ENCODE peak calls at places on chromosomes 4 and X, in six cellular contexts. Y is spleen, A is prostate gland, R is sigmoid colon, T is H1, Z is upper lobe of left lung. V is an unnamed sample.

GRCh38 chrX:57821703-57822375 is 88.4 kb downstream of the ZXDA start:
- DNase-seq in Y (no peak), A (peak), R (no peak), T (no peak), Z (no peak), V (peak)

GRCh38 chrX:5236096-5236495 is 992.6 kb downstream of the NLGN4X start:
- DNase-seq in Y (no peak), A (no peak), R (no peak), T (no peak), Z (peak), V (no peak)

GRCh38 chr4:15457401-15458201 is 12.1 kb upstream of the CC2D2A start:
- DNase-seq in Y (no peak), A (no peak), R (no peak), T (no peak), Z (no peak), V (no peak)

GRCh38 chr4:110501826-110502225 is 25.9 kb downstream of the ENPEP start:
- DNase-seq in Y (no peak), A (no peak), R (no peak), T (no peak), Z (no peak), V (no peak)

GRCh38 chr4:153432971-153433752 is 33.0 kb upstream of the TMEM131L start:
- DNase-seq in Y (peak), A (peak), R (peak), T (peak), Z (peak), V (peak)

GRCh38 chrX:87299563-87300160 is 217.9 kb upstream of the KLHL4 start:
- DNase-seq in Y (no peak), A (no peak), R (no peak), T (no peak), Z (no peak), V (no peak)

GRCh38 chr4:6740347-6740746 is 24.4 kb downstream of the BLOC1S4 start:
- DNase-seq in Y (no peak), A (no peak), R (no peak), T (no peak), Z (no peak), V (no peak)

GRCh38 chrX:36908801-36909403 is 99.3 kb upstream of the FAM47C start:
- DNase-seq in Y (no peak), A (no peak), R (no peak), T (no peak), Z (no peak), V (no peak)

GRCh38 chr4:56505269-56506109 is at the start of gene ARL9:
- DNase-seq in Y (peak), A (peak), R (peak), T (peak), Z (peak), V (peak)

GRCh38 chr4:185682236-185682635 is 129.8 kb downstream of the SORBS2 start:
- DNase-seq in Y (no peak), A (no peak), R (no peak), T (no peak), Z (no peak), V (no peak)

GRCh38 chrX:107773906-107774435 is 1.6 kb downstream of the TSC22D3 start:
- DNase-seq in Y (no peak), A (no peak), R (no peak), T (no peak), Z (no peak), V (no peak)

GRCh38 chr4:14196141-14196540 is 568.6 kb upstream of the BOD1L1 start:
- DNase-seq in Y (no peak), A (no peak), R (no peak), T (peak), Z (peak), V (no peak)

GRCh38 chrX:14027031-14027430 is 2.7 kb downstream of the GEMIN8 start:
- DNase-seq in Y (no peak), A (no peak), R (no peak), T (no peak), Z (no peak), V (no peak)

GRCh38 chrX:39645059-39645895 is 452.5 kb downstream of the BCOR start:
- DNase-seq in Y (no peak), A (no peak), R (peak), T (no peak), Z (no peak), V (peak)

GRCh38 chr4:183350317-183351071 is 28.3 kb upstream of the CLDN24 start:
- DNase-seq in Y (peak), A (no peak), R (no peak), T (no peak), Z (no peak), V (no peak)

GRCh38 chr4:112563431-112564200 is 47.6 kb upstream of the NEUROG2 start:
- DNase-seq in Y (no peak), A (no peak), R (no peak), T (no peak), Z (no peak), V (no peak)

GRCh38 chrX:115949900-115950822 is 220.4 kb upstream of the AGTR2 start:
- DNase-seq in Y (peak), A (no peak), R (no peak), T (no peak), Z (no peak), V (peak)

GRCh38 chr4:182207806-182208483 is 35.3 kb upstream of the TENM3 start:
- DNase-seq in Y (no peak), A (no peak), R (no peak), T (no peak), Z (no peak), V (no peak)

GRCh38 chr4:13548984-13549546 is 4.8 kb upstream of the NKX3-2 start:
- DNase-seq in Y (peak), A (peak), R (peak), T (peak), Z (peak), V (peak)

GRCh38 chrX:119605398-119605738 is 856 bp downstream of the NKRF start:
- DNase-seq in Y (peak), A (no peak), R (no peak), T (peak), Z (peak), V (no peak)

GRCh38 chr4:74157116-74157742 is 689 bp upstream of the MTHFD2L start:
- DNase-seq in Y (no peak), A (no peak), R (no peak), T (no peak), Z (no peak), V (no peak)

GRCh38 chrX:1554469-1555210 is 17.7 kb upstream of the P2RY8 start:
- DNase-seq in Y (peak), A (no peak), R (peak), T (no peak), Z (no peak), V (no peak)

GRCh38 chr4:1300466-1301455 is 11.1 kb downstream of the MAEA start:
- DNase-seq in Y (peak), A (no peak), R (peak), T (no peak), Z (peak), V (peak)

GRCh38 chr4:177012918-177013545 is 220.3 kb upstream of the VEGFC start:
- DNase-seq in Y (no peak), A (no peak), R (no peak), T (no peak), Z (no peak), V (no peak)

GRCh38 chrX:3094261-3094660 is 53.0 kb downstream of the ARSF start:
- DNase-seq in Y (no peak), A (no peak), R (no peak), T (no peak), Z (no peak), V (peak)

GRCh38 chr4:39913466-39913865 is 64.2 kb downstream of the PDS5A start:
- DNase-seq in Y (no peak), A (no peak), R (no peak), T (no peak), Z (no peak), V (no peak)

GRCh38 chrX:48945517-48946348 is 11.7 kb downstream of the OTUD5 start:
- DNase-seq in Y (peak), A (peak), R (no peak), T (peak), Z (peak), V (peak)

GRCh38 chr4:55947254-55947882 is 1.4 kb upstream of the CEP135 start:
- DNase-seq in Y (no peak), A (no peak), R (no peak), T (no peak), Z (no peak), V (peak)

GRCh38 chr4:95506264-95506663 is 42.5 kb downstream of the UNC5C start:
- DNase-seq in Y (no peak), A (no peak), R (no peak), T (no peak), Z (no peak), V (no peak)

GRCh38 chr4:110487873-110488272 is 11.9 kb downstream of the ENPEP start:
- DNase-seq in Y (no peak), A (no peak), R (no peak), T (no peak), Z (no peak), V (no peak)

GRCh38 chr4:107658400-107659326 is 61.4 kb downstream of the PAPSS1 start:
- DNase-seq in Y (no peak), A (no peak), R (no peak), T (no peak), Z (no peak), V (no peak)

GRCh38 chr4:150573534-150573933 is 8.4 kb upstream of the MAB21L2 start:
- DNase-seq in Y (no peak), A (no peak), R (no peak), T (no peak), Z (no peak), V (no peak)

GRCh38 chr4:185634066-185634652 is 98.9 kb upstream of the PDLIM3 start:
- DNase-seq in Y (no peak), A (no peak), R (no peak), T (no peak), Z (no peak), V (no peak)

GRCh38 chr4:7708981-7709380 is 230.7 kb downstream of the AFAP1 start:
- DNase-seq in Y (no peak), A (no peak), R (no peak), T (no peak), Z (no peak), V (no peak)

GRCh38 chr4:8198906-8199593 is at the start of gene SH3TC1:
- DNase-seq in Y (peak), A (peak), R (peak), T (no peak), Z (peak), V (peak)

GRCh38 chr4:131091896-131092295 is 1995.9 kb downstream of the C4orf33 start:
- DNase-seq in Y (no peak), A (no peak), R (no peak), T (no peak), Z (no peak), V (no peak)

GRCh38 chr4:59612235-59612634 is 1587.9 kb upstream of the ADGRL3 start:
- DNase-seq in Y (no peak), A (no peak), R (no peak), T (no peak), Z (no peak), V (no peak)

GRCh38 chr4:25169446-25169845 is 9.2 kb upstream of the SEPSECS start:
- DNase-seq in Y (no peak), A (no peak), R (no peak), T (no peak), Z (no peak), V (no peak)

GRCh38 chrX:153494541-153495361 is at the start of gene BGN:
- DNase-seq in Y (no peak), A (no peak), R (no peak), T (peak), Z (no peak), V (no peak)
- TF ChIP-seq POLR2A in Y (no peak), A (no peak), R (no peak), T (no peak), Z (no peak), V (no peak)

DNA sequence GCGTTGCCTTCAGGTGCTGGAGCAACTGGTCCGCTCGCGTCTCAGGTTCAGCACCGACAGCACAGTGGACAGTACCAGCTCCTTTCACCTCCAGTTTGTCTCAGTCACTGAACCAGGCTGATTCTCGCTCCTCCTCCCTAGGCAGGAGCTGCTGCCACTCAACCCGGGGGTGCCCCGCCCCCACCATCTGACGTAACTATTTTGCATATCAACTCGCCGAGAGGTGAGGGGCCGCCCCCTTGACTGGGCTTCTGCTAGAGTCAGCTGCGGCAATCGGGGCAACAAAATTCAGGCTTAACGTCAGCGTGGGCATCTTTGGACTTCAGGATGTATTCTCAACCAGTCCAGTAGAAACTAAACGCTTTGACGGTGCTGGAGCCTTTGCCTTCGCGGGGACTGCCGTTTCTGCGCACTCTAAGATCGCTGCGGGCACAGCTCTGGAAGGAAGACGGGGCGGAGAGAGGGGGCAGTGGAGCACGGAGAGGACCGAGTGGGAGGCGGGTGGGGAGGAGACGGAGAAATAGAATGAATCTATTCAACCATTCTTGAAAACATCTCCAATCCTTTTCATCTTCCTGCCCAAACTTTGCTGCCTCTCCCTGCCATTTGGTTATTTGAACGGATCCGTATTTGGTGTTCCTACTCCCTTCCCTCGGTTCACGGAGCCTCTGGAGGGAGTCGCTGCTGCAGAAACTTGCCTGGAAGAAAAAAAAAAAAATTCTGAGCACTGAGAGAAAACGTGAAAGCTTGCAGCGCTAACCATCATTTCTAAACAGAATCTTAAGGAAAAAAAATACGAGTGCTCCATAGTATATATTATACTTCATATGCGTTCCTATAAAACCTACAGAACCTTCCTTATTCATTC is at the start of gene FSTL5:
- DNase-seq in Y (peak), A (no peak), R (peak), T (peak), Z (peak), V (peak)
- TF ChIP-seq POLR2AphosphoS5 in Y (no peak), A (no peak), R (no peak), T (peak), Z (no peak), V (no peak)

GRCh38 chrX:9467181-9467580 is 2.3 kb downstream of the TBL1X start:
- DNase-seq in Y (no peak), A (no peak), R (no peak), T (no peak), Z (no peak), V (no peak)

GRCh38 chrX:9466711-9467110 is 1.9 kb downstream of the TBL1X start:
- DNase-seq in Y (no peak), A (no peak), R (no peak), T (no peak), Z (no peak), V (no peak)

GRCh38 chrX:9465380-9466114 is 689 bp downstream of the TBL1X start:
- DNase-seq in Y (peak), A (no peak), R (no peak), T (peak), Z (no peak), V (peak)

GRCh38 chrX:9466115-9466495 is 1.2 kb downstream of the TBL1X start:
- DNase-seq in Y (peak), A (peak), R (peak), T (peak), Z (peak), V (peak)

DNA sequence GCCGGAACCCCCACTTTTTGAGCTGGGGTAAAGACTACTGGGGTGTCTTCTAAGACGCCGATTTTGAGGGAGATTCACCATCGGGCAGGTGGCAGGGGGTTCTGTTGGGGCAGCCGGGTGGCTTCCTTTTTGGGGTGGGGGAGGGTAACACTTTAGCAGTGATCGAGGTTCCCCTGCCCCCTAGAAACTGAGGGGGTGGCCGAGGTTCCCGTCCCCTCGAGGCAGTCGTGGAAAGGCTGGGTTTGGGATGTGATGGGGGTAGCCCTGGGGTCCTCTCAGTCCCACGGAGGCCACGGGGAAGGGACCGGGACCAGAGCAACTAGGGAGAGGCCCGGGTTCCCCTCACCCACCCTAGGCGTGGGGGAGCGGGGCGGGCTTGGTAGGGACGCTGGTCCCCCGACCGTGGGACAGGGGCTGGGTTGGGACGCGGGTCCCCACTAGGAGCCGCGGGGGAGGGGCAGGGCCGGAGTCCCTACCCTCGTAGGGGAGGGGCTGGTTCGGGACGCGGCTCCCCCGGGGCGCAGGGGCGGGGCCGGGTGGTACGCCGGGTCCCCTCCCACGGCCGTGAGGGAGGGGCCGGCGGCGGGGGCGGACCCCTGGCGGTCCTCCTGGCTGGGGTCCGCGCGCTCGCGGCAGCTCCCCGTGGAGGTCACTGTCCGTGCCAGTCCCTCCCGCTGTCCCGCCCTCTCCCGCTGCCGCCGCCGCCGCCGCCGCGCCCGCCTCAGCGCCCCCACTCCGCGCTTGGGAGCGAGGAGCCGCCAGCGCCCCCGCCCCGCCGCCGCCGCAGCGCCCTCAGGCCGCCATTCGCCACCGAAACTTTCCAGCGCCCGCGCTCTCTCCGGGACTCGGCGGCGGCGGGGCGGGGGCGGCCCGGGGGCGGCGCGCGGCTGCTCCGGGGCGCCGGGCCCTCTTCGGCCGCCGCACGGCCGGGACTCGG is at the start of gene TBL1X:
- DNase-seq in Y (peak), A (peak), R (peak), T (peak), Z (peak), V (peak)
- TF ChIP-seq POLR2A in Y (no peak), A (peak), R (no peak), T (no peak), Z (no peak), V (no peak)

GRCh38 chr4:124178449-124179021 is 534.0 kb downstream of the ANKRD50 start:
- DNase-seq in Y (no peak), A (no peak), R (no peak), T (no peak), Z (no peak), V (no peak)

GRCh38 chr4:124177647-124178425 is 534.7 kb downstream of the ANKRD50 start:
- DNase-seq in Y (no peak), A (no peak), R (no peak), T (no peak), Z (no peak), V (no peak)

GRCh38 chr4:124179521-124180186 is 532.9 kb downstream of the ANKRD50 start:
- DNase-seq in Y (no peak), A (peak), R (no peak), T (no peak), Z (no peak), V (no peak)

DNA sequence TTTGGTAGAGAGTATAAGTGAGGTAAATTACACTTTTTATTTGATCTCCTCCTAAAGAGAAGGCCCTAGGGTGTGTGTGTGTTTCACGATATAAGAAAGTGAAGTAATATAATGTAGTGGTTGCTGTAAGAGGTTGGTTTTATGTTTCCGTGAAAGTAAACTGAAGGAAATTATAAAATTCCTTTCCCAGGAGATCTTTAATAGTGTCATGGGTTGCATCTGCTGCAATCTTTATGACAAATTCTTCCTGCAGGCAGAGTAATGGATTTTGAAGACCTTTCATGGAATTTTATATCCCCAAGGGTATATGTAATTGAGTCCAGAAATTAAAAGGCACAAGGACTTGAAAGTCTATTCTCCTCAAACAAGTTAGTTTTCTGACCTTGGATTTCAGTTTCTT is 538.6 kb downstream of the ANKRD50 start:
- DNase-seq in Y (no peak), A (no peak), R (no peak), T (no peak), Z (no peak), V (no peak)
- TF ChIP-seq POLR2AphosphoS5 in Y (no peak), A (no peak), R (no peak), T (no peak), Z (no peak), V (no peak)

GRCh38 chrX:100643212-100643611 is 787 bp upstream of the SRPX2 start:
- DNase-seq in Y (no peak), A (no peak), R (no peak), T (no peak), Z (no peak), V (no peak)

GRCh38 chrX:100647095-100647494 is 3.1 kb downstream of the SRPX2 start:
- DNase-seq in Y (no peak), A (no peak), R (no peak), T (no peak), Z (no peak), V (no peak)

GRCh38 chrX:100645106-100645505 is 1.1 kb downstream of the SRPX2 start:
- DNase-seq in Y (no peak), A (no peak), R (no peak), T (no peak), Z (no peak), V (no peak)

GRCh38 chrX:100642296-100642695 is 1.7 kb upstream of the SRPX2 start:
- DNase-seq in Y (no peak), A (no peak), R (no peak), T (no peak), Z (no peak), V (no peak)

GRCh38 chrX:100643943-100644587 is at the start of gene SRPX2:
- DNase-seq in Y (no peak), A (no peak), R (peak), T (no peak), Z (peak), V (peak)
- TF ChIP-seq POLR2A in Y (no peak), A (peak), R (no peak), T (no peak), Z (no peak), V (peak)

V was measured in transverse colon.